ENCODE peak calls at places on chromosomes 1 and 21, in six cellular contexts. One of them, this sample, is unnamed.

GRCh38 chr1:16441312-16441641 is 753 bp downstream of the NECAP2 start:
- DNase-seq in T follicular helper cell: no peak
- DNase-seq in NCI-H1105 treated with DMSO at 0.1 percent for 48 hours: no peak
- DNase-seq in KG1: no peak
- DNase-seq in MCF 10A: peak
- DNase-seq in EH: peak
- DNase-seq in this sample: no peak

GRCh38 chr1:61973100-61973837 is 221.4 kb upstream of the L1TD1 start:
- DNase-seq in T follicular helper cell: no peak
- DNase-seq in NCI-H1105 treated with DMSO at 0.1 percent for 48 hours: no peak
- DNase-seq in KG1: no peak
- DNase-seq in MCF 10A: peak
- DNase-seq in EH: no peak
- DNase-seq in this sample: no peak

GRCh38 chr1:226916497-226916896 is 23.6 kb upstream of the COQ8A start:
- DNase-seq in T follicular helper cell: no peak
- DNase-seq in NCI-H1105 treated with DMSO at 0.1 percent for 48 hours: no peak
- DNase-seq in KG1: no peak
- DNase-seq in MCF 10A: no peak
- DNase-seq in EH: no peak
- DNase-seq in this sample: no peak

GRCh38 chr1:43632135-43632670 is 17.7 kb upstream of the KDM4A start:
- DNase-seq in T follicular helper cell: no peak
- DNase-seq in NCI-H1105 treated with DMSO at 0.1 percent for 48 hours: no peak
- DNase-seq in KG1: no peak
- DNase-seq in MCF 10A: no peak
- DNase-seq in EH: no peak
- DNase-seq in this sample: no peak

GRCh38 chr1:230322967-230323547 is 103.1 kb downstream of the PGBD5 start:
- DNase-seq in T follicular helper cell: no peak
- DNase-seq in NCI-H1105 treated with DMSO at 0.1 percent for 48 hours: no peak
- DNase-seq in KG1: no peak
- DNase-seq in MCF 10A: no peak
- DNase-seq in EH: no peak
- DNase-seq in this sample: no peak

GRCh38 chr1:36824390-36824861 is 209.9 kb downstream of the GRIK3 start:
- DNase-seq in T follicular helper cell: no peak
- DNase-seq in NCI-H1105 treated with DMSO at 0.1 percent for 48 hours: no peak
- DNase-seq in KG1: no peak
- DNase-seq in MCF 10A: no peak
- DNase-seq in EH: no peak
- DNase-seq in this sample: no peak

GRCh38 chr21:46253610-46254124 is 25.1 kb upstream of the LSS start:
- DNase-seq in T follicular helper cell: peak
- DNase-seq in NCI-H1105 treated with DMSO at 0.1 percent for 48 hours: no peak
- DNase-seq in KG1: peak
- DNase-seq in MCF 10A: no peak
- DNase-seq in EH: peak
- DNase-seq in this sample: no peak

GRCh38 chr1:21696931-21697330 is 27.8 kb upstream of the RAP1GAP start:
- DNase-seq in T follicular helper cell: no peak
- DNase-seq in NCI-H1105 treated with DMSO at 0.1 percent for 48 hours: no peak
- DNase-seq in KG1: no peak
- DNase-seq in MCF 10A: no peak
- DNase-seq in EH: no peak
- DNase-seq in this sample: no peak

GRCh38 chr1:184112176-184112948 is 60.8 kb downstream of the TSEN15 start:
- DNase-seq in T follicular helper cell: no peak
- DNase-seq in NCI-H1105 treated with DMSO at 0.1 percent for 48 hours: no peak
- DNase-seq in KG1: no peak
- DNase-seq in MCF 10A: peak
- DNase-seq in EH: no peak
- DNase-seq in this sample: no peak

GRCh38 chr21:32682696-32683474 is 44.9 kb downstream of the SYNJ1 start:
- DNase-seq in T follicular helper cell: no peak
- DNase-seq in NCI-H1105 treated with DMSO at 0.1 percent for 48 hours: peak
- DNase-seq in KG1: no peak
- DNase-seq in MCF 10A: no peak
- DNase-seq in EH: no peak
- DNase-seq in this sample: no peak

GRCh38 chr1:243291287-243291686 is 35.4 kb downstream of the SDCCAG8 start:
- DNase-seq in T follicular helper cell: no peak
- DNase-seq in NCI-H1105 treated with DMSO at 0.1 percent for 48 hours: no peak
- DNase-seq in KG1: no peak
- DNase-seq in MCF 10A: no peak
- DNase-seq in EH: peak
- DNase-seq in this sample: no peak

This sample was measured in C1 segment of cervical spinal cord.